ENCODE peak calls at places on chromosomes 3 and 15, in ten cellular contexts. P is mesendoderm; T is activated naive CD8-positive, alpha-beta T cell treated with anti-CD3 and anti-CD28 coated beads, Interleukin-2, amount 50 U/mL, for 24 hours; W is T-helper 2 cell; D is NCI-H510A treated with DMSO at 0.1 percent for 48 hours; L is NCI-H1092; H is NCI-H345; I is AG08396; X is T-helper 17 cell; U is fibroblast of lung. E is an unnamed sample.

GRCh38 chr15:33190539-33190938 is 4.0 kb downstream of the FMN1 start:
- DNase-seq in P (no peak), T (no peak), W (no peak), D (no peak), L (no peak), H (no peak), I (no peak), X (no peak), U (no peak), E (no peak)

GRCh38 chr3:58175098-58175428 is 35.7 kb downstream of the DNASE1L3 start:
- DNase-seq in P (no peak), T (no peak), W (no peak), D (no peak), L (no peak), H (no peak), I (no peak), X (no peak), U (no peak), E (no peak)

GRCh38 chr3:56269755-56270154 is 198.5 kb downstream of the ERC2 start:
- DNase-seq in P (no peak), T (no peak), W (no peak), D (no peak), L (no peak), H (no peak), I (no peak), X (no peak), U (peak), E (no peak)

GRCh38 chr3:17602126-17602525 is 140.3 kb downstream of the TBC1D5 start:
- DNase-seq in P (peak), T (no peak), W (no peak), D (no peak), L (no peak), H (no peak), I (no peak), X (no peak), U (peak), E (no peak)

GRCh38 chr15:80090879-80091503 is 31.5 kb downstream of the ZFAND6 start:
- DNase-seq in P (no peak), T (no peak), W (no peak), D (no peak), L (no peak), H (no peak), I (no peak), X (no peak), U (no peak), E (no peak)

GRCh38 chr3:57756528-57757401 is 656 bp downstream of the SLMAP start:
- DNase-seq in P (peak), T (peak), W (no peak), D (no peak), L (no peak), H (peak), I (peak), X (peak), U (peak), E (no peak)

GRCh38 chr3:149058602-149059001 is 27.7 kb downstream of the HLTF start:
- DNase-seq in P (no peak), T (no peak), W (no peak), D (no peak), L (no peak), H (no peak), I (no peak), X (no peak), U (no peak), E (no peak)

GRCh38 chr15:20645956-20646355 is 104.4 kb upstream of the GOLGA6L6 start:
- DNase-seq in P (no peak), T (no peak), W (peak), D (no peak), L (no peak), H (no peak), I (no peak), X (no peak), U (no peak), E (no peak)

GRCh38 chr15:75861750-75862402 is 18.6 kb downstream of the UBE2Q2 start:
- DNase-seq in P (no peak), T (no peak), W (no peak), D (no peak), L (no peak), H (no peak), I (no peak), X (no peak), U (peak), E (no peak)